ENCODE peak calls at places on chromosomes 7 and 10, in nine cellular contexts. G is psoas muscle, T is body of pancreas, K is uterus, E is colonic mucosa, U is cardiac muscle cell, P is omental fat pad, B is HCT116, R is GM23338. A is an unnamed sample.
A peak's percentile ranks its signal among the peaks of the same experiment; 100 is the strongest.

GRCh38 chr7:122686360-122686878 is 12.5 kb downstream of the RNF133 start:
- DNase-seq in T (no peak), K (no peak), P (no peak), U (no peak), G (no peak), E (no peak), B (no peak), R (peak; percentile 78), A (no peak)

GRCh38 chr10:95536017-95536416 is 25.2 kb downstream of the SORBS1 start:
- DNase-seq in R (no peak), G (no peak), K (peak; percentile 60), U (no peak), P (no peak), B (no peak), E (no peak), T (no peak), A (no peak)

GRCh38 chr7:82017334-82017943 is 247.6 kb upstream of the HGF start:
- DNase-seq in U (peak; percentile 30), B (peak; percentile 24), T (no peak), G (no peak), P (no peak), E (no peak), R (peak; percentile 47), K (no peak), A (no peak)

GRCh38 chr7:55020481-55020871 is 1.7 kb downstream of the EGFR start:
- DNase-seq in R (no peak), P (no peak), B (no peak), K (peak; percentile 69), E (peak; percentile 46), G (peak; percentile 71), U (no peak), T (peak; percentile 76), A (peak; percentile 37)

GRCh38 chr10:119217937-119218579 is 10.7 kb downstream of the GRK5 start:
- DNase-seq in G (no peak), B (no peak), U (peak; percentile 35), E (no peak), K (peak; percentile 45), P (no peak), R (no peak), T (no peak), A (no peak)

GRCh38 chr10:103858360-103858759 is 3.0 kb upstream of the SH3PXD2A start:
- DNase-seq in B (no peak), P (no peak), E (no peak), T (no peak), G (no peak), K (no peak), U (no peak), R (no peak), A (no peak)

GRCh38 chr10:63862860-63863259 is 341.7 kb downstream of the REEP3 start:
- DNase-seq in U (no peak), R (no peak), P (no peak), T (no peak), K (no peak), G (no peak), E (no peak), B (no peak), A (no peak)

GRCh38 chr7:155365146-155365874 is 67.6 kb downstream of the INSIG1 start:
- DNase-seq in T (no peak), P (no peak), E (no peak), G (no peak), U (no peak), K (no peak), B (no peak), R (no peak), A (no peak)

GRCh38 chr10:73232887-73233286 is 14.2 kb downstream of the DNAJC9 start:
- DNase-seq in G (no peak), P (no peak), U (no peak), R (peak; percentile 45), T (no peak), B (no peak), K (no peak), E (no peak), A (no peak)

GRCh38 chr7:149724661-149725425 is 48.5 kb downstream of the ZNF467 start:
- DNase-seq in G (no peak), K (no peak), B (no peak), P (no peak), R (no peak), E (no peak), U (no peak), T (peak; percentile 9), A (no peak)

GRCh38 chr10:112689327-112689726 is 242.3 kb downstream of the VTI1A start:
- DNase-seq in K (peak; percentile 20), U (peak; percentile 37), T (no peak), G (no peak), R (peak; percentile 71), E (peak; percentile 42), P (no peak), B (peak; percentile 10), A (peak; percentile 50)

GRCh38 chr7:116218051-116218645 is 7.8 kb downstream of the TES start:
- DNase-seq in U (no peak), T (no peak), B (peak; percentile 93), G (no peak), P (no peak), R (no peak), E (no peak), K (no peak), A (peak; percentile 65)

GRCh38 chr10:104614245-104614831 is 26.8 kb upstream of the SORCS3 start:
- DNase-seq in U (no peak), R (peak; percentile 71), K (no peak), E (peak; percentile 24), P (no peak), G (no peak), T (no peak), B (peak; percentile 29), A (peak; percentile 28)

DNA sequence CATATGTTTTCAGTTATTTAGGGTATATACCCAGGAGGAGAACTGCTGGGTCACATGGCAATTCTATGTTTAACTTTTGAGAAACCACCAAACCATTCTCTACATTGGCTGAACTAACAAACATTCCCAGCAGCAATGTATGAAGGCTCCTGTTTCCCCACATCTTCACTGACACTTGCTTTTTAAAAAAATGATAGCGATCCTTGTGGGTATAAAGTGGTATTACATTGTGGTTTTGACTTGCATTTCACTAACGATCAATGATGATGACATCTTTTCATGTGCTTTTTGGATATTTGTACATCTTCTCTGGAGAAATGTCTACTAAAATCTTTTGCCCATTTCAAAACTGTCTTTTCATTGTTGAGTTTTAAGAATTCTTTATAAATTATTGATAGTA is 51.2 kb upstream of the ANAPC16 start:
- DNase-seq in U (no peak), B (no peak), G (no peak), E (no peak), R (no peak), P (no peak), K (no peak), T (no peak), A (no peak)
- TF ChIP-seq CTCF in U (no peak), B (no peak), G (no peak), E (no peak), R (peak; percentile 42), P (no peak), K (no peak), T (no peak), A (no peak)

GRCh38 chr7:4742852-4743251 is 32.6 kb upstream of the AP5Z1 start:
- DNase-seq in U (no peak), T (no peak), P (no peak), E (no peak), K (no peak), G (no peak), B (no peak), R (no peak), A (no peak)

GRCh38 chr7:4745265-4745919 is 30.0 kb upstream of the AP5Z1 start:
- DNase-seq in R (no peak), E (no peak), G (no peak), P (no peak), T (no peak), K (no peak), U (no peak), B (no peak), A (no peak)

GRCh38 chr7:4747013-4747412 is 28.4 kb upstream of the AP5Z1 start:
- DNase-seq in B (no peak), K (no peak), P (no peak), E (no peak), R (no peak), U (no peak), G (no peak), T (no peak), A (no peak)

GRCh38 chr7:4745971-4746919 is 29.2 kb upstream of the AP5Z1 start:
- DNase-seq in P (no peak), R (no peak), B (no peak), U (no peak), E (peak; percentile 67), K (no peak), G (no peak), T (no peak), A (peak; percentile 56)

DNA sequence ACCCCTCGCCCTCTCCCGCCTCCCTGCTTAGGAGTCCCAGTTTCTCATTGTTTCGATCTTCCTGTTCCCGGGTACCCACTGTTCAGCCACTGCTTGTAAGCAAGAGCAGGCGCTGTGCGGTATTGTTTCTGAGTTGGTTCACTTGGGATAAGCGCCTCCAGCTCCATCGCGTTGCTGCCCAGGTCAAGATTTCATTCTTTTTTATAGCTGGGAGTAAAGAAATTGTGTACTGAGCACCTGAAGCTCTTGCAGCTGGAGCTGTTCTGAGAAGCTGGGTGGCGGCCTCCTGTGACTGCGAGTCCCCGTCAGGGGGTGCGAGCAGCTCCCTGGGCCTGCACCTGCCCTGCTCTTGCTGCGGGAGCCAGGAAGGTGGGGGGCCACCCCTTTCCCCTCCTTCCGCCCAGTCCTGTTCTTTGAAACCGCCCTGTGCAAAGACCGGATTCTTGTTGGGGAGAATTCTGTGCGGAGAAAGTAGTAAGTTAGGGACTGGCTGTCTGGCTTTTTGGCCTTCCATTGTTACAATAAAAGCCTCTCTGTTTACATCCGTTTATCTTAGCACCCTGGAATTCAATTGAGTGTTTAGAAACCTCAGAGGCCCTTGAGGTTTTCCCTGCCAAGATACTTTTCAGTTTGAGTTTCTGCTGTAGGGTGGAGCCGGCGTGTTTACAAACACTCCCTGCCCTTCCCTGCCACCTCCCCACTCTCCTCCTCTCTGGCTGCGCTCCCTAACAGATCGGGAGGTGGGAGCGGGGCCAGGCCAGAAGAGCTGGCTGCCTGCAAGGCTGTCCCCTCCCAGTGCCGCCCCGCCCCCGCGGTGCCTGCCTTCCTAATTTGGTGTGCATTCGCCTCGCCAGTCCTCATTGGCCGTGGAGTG is 30.8 kb upstream of the AP5Z1 start:
- DNase-seq in E (peak; percentile 99), R (peak; percentile 96), G (peak; percentile 99), U (peak; percentile 98), P (peak; percentile 84), T (peak; percentile 97), K (peak; percentile 99), B (peak; percentile 85), A (peak; percentile 100)
- TF ChIP-seq CTCF in E (no peak), R (no peak), G (no peak), U (no peak), P (no peak), T (no peak), K (no peak), B (no peak), A (no peak)

DNA sequence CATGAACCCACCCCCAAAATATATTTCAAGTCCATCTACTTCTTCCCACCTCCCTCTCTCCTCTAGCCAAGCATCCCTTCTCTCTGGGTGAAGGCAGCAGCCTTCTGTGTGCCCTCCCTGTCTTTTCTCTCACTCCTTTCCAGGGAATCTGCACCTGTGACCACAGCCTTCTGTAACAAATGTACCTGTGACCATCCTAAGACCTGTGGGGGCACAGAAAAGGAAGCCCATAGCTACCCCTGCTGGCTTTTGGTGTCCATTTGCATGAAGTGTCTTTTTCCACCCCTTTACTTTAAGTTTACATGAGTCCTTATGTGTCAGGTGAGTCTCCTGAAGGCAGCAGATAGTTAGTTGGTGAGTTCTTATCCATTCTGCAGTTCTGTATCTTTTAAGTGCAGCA is 2.0 kb upstream of the TBXAS1 start:
- DNase-seq in U (no peak), P (no peak), G (no peak), K (no peak), B (peak; percentile 7), E (no peak), T (no peak), R (peak; percentile 46), A (peak; percentile 12)
- TF ChIP-seq CTCF in U (no peak), P (no peak), G (peak; percentile 23), K (peak; percentile 8), B (peak; percentile 53), E (no peak), T (no peak), R (peak; percentile 41), A (no peak)

GRCh38 chr7:142438235-142438922 is 180.5 kb upstream of the PRSS58 start:
- DNase-seq in R (peak; percentile 93), E (peak; percentile 49), P (no peak), T (peak; percentile 27), K (no peak), B (peak; percentile 49), U (peak; percentile 57), G (no peak), A (peak; percentile 41)
- TF ChIP-seq CTCF in R (peak; percentile 96), E (peak; percentile 32), P (no peak), T (peak; percentile 63), K (no peak), B (peak; percentile 73), U (peak; percentile 81), G (peak; percentile 44), A (peak; percentile 60)